ENCODE peak calls at places on chromosomes 2 and 18, in six cellular contexts. W is HCT116; R is A549; I is lower lobe of right lung; J is CD8-positive, alpha-beta T cell; K is fibroblast of mammary gland. V is an unnamed sample.

GRCh38 chr18:48875942-48876511 is 74.7 kb downstream of the SMAD7 start:
- DNase-seq in R (no peak), J (no peak), I (peak), W (no peak), K (no peak), V (no peak)

GRCh38 chr2:160477032-160477431 is 16.6 kb downstream of the RBMS1 start:
- DNase-seq in W (no peak), J (no peak), I (no peak), R (no peak), K (no peak), V (no peak)

GRCh38 chr18:62324917-62325805 is at the start of gene TNFRSF11A:
- DNase-seq in R (peak), J (peak), K (peak), I (peak), W (no peak), V (peak)

GRCh38 chr2:40844353-40845277 is 392.7 kb upstream of the SLC8A1 start:
- DNase-seq in J (no peak), K (peak), I (no peak), R (no peak), W (no peak), V (no peak)

GRCh38 chr2:69796199-69796598 is 33.3 kb upstream of the GMCL1 start:
- DNase-seq in I (no peak), W (no peak), R (no peak), K (no peak), J (no peak), V (no peak)

GRCh38 chr2:9693138-9693520 is 62.3 kb upstream of the YWHAQ start:
- DNase-seq in I (no peak), W (no peak), J (no peak), K (peak), R (no peak), V (no peak)

GRCh38 chr2:171225302-171225980 is 64.7 kb upstream of the TLK1 start:
- DNase-seq in W (peak), I (no peak), J (no peak), K (peak), R (no peak), V (no peak)

GRCh38 chr2:74413001-74413698 is 8.3 kb downstream of the C2orf81 start:
- DNase-seq in K (no peak), J (no peak), I (no peak), R (no peak), W (no peak), V (no peak)

GRCh38 chr2:160666677-160667061 is 173.1 kb upstream of the RBMS1 start:
- DNase-seq in R (no peak), J (no peak), I (no peak), K (peak), W (no peak), V (no peak)

GRCh38 chr2:232478571-232479340 is 8.9 kb downstream of the ECEL1 start:
- DNase-seq in W (no peak), I (peak), J (no peak), R (no peak), K (no peak), V (no peak)

GRCh38 chr2:187993516-187993915 is 298.2 kb upstream of the GULP1 start:
- DNase-seq in K (peak), W (no peak), R (no peak), J (no peak), I (no peak), V (no peak)

GRCh38 chr18:67776929-67777328 is 260.4 kb upstream of the DSEL start:
- DNase-seq in W (no peak), K (peak), I (no peak), J (no peak), R (no peak), V (no peak)

GRCh38 chr2:74573747-74574562 is 19.4 kb downstream of the DOK1 start:
- DNase-seq in K (peak), J (no peak), R (no peak), I (no peak), W (no peak), V (no peak)

GRCh38 chr2:200703132-200703925 is 108.4 kb upstream of the BZW1 start:
- DNase-seq in K (peak), R (peak), J (no peak), W (peak), I (no peak), V (no peak)

GRCh38 chr2:3886036-3886435 is 182.7 kb downstream of the DCDC2C start:
- DNase-seq in J (no peak), R (no peak), I (no peak), W (no peak), K (no peak), V (no peak)

GRCh38 chr2:145631561-145631960 is 1111.6 kb upstream of the ZEB2 start:
- DNase-seq in I (no peak), R (no peak), W (no peak), K (peak), J (no peak), V (no peak)

GRCh38 chr2:65033178-65033577 is 23.0 kb upstream of the CEP68 start:
- DNase-seq in I (no peak), R (peak), W (no peak), J (no peak), K (no peak), V (no peak)

GRCh38 chr18:55302337-55302833 is 285.6 kb downstream of the TCF4 start:
- DNase-seq in W (no peak), R (no peak), I (no peak), J (no peak), K (peak), V (no peak)

GRCh38 chr18:73897517-73897916 is 250.1 kb downstream of the FBXO15 start:
- DNase-seq in J (no peak), R (no peak), W (no peak), I (no peak), K (no peak), V (no peak)

GRCh38 chr2:136801628-136802027 is 36.3 kb downstream of the THSD7B start:
- DNase-seq in J (no peak), I (no peak), R (no peak), W (no peak), K (no peak), V (no peak)

GRCh38 chr2:154455871-154456270 is 242.6 kb upstream of the KCNJ3 start:
- DNase-seq in I (no peak), J (no peak), W (no peak), K (peak), R (no peak), V (no peak)

GRCh38 chr2:213199871-213200270 is 48.5 kb upstream of the IKZF2 start:
- DNase-seq in R (no peak), I (no peak), J (no peak), W (no peak), K (peak), V (no peak)

GRCh38 chr18:67072789-67073188 is 443.7 kb downstream of the DSEL start:
- DNase-seq in K (no peak), W (no peak), J (no peak), I (no peak), R (no peak), V (no peak)

GRCh38 chr2:199692489-199692888 is 158.5 kb downstream of the FTCDNL1 start:
- DNase-seq in K (no peak), I (no peak), W (no peak), J (no peak), R (no peak), V (no peak)

GRCh38 chr18:8947576-8947975 is 154.9 kb upstream of the NDUFV2 start:
- DNase-seq in K (no peak), R (no peak), I (no peak), W (no peak), J (no peak), V (no peak)

GRCh38 chr18:6255121-6255742 is 159.5 kb downstream of the L3MBTL4 start:
- DNase-seq in R (no peak), W (no peak), J (no peak), K (no peak), I (no peak), V (no peak)

GRCh38 chr2:112706170-112706664 is 14.6 kb upstream of the NT5DC4 start:
- DNase-seq in J (peak), R (no peak), I (no peak), W (no peak), K (no peak), V (peak)

GRCh38 chr2:50751255-50752069 is 280.5 kb downstream of the NRXN1 start:
- DNase-seq in K (no peak), I (no peak), R (no peak), W (no peak), J (no peak), V (no peak)

GRCh38 chr2:240402566-240403295 is 32.7 kb upstream of the GPC1 start:
- DNase-seq in R (no peak), K (no peak), J (no peak), I (no peak), W (no peak), V (no peak)

GRCh38 chr18:45155526-45155925 is 459.8 kb upstream of the SLC14A2 start:
- DNase-seq in K (no peak), I (no peak), R (no peak), J (no peak), W (no peak), V (no peak)

GRCh38 chr2:7467782-7468447 is 550.7 kb downstream of the RNF144A start:
- DNase-seq in K (no peak), R (no peak), J (peak), W (no peak), I (no peak), V (no peak)

GRCh38 chr2:72744049-72744448 is 81.8 kb downstream of the EXOC6B start:
- DNase-seq in I (no peak), K (peak), R (no peak), J (no peak), W (no peak), V (no peak)

DNA sequence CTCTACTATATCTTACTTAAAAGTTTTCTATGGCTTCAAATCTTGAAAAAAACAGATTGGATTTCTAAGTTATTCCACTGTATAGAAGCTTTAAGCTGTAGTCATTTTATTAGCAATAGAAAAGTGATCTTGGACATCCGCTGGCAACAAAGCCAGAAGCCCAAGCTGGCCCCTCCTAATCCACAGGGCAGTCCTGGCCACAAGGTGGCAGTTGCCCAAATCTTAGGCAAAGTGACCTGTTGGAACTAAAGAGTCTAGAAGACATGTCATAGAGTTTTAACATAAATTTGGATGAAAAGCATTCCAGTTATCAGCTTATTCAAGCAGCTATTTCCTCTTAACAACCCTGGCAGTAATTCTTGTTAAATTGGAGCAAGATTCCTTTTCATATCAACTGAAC is 80.8 kb downstream of the SP3 start:
- DNase-seq in I (peak), R (no peak), W (peak), J (no peak), K (peak), V (no peak)
- TF ChIP-seq CTCF in I (peak), R (peak), W (peak), J (peak), K (peak), V (peak)

DNA sequence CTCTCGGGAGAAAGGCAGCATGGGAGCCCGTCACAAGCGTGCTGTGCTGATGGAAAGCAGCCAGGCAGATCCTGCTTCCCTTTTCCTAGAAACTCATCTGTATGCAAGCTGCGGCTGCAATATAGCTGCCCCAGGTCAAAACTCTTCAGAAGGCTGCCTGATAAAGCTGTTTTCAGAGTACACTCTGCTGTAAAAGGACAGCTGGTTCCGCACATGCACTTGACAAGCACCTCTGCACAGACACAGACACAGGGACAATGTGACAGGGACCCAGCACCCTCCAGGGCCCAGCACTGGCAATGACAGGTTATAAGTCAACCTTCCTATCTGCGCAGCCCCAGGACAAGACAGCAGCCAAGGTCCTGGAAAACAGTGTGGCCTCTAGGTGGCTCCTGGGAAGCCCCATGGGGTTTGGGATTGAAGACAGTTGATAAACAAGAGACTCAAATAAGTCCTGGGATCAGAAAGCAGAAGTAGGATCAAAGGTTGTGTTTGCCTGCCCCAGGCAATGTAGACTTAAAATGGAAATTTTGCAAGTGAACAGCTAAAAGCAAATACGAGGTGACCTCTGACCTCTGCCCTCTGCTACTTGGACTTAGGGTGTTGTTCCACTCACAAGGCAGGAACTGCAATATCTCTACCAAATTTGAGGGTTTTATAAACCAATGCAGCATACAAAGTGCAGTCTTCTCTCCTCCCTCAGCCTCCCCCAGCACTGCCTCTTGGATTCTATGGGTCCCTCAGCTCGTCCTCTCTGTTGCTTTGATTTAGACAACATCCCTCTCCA is 16.9 kb downstream of the SLC66A2 start:
- DNase-seq in I (peak), J (no peak), K (no peak), R (no peak), W (no peak), V (no peak)
- H3K4me3 ChIP-seq in I (no peak), J (no peak), K (no peak), R (no peak), W (no peak), V (no peak)

GRCh38 chr2:189177441-189177840 is 2.1 kb downstream of the COL5A2 start:
- DNase-seq in I (no peak), J (no peak), K (no peak), R (no peak), W (no peak), V (no peak)

GRCh38 chr2:189178007-189178406 is 1.6 kb downstream of the COL5A2 start:
- DNase-seq in R (peak), K (peak), J (no peak), I (no peak), W (no peak), V (no peak)

GRCh38 chr2:189175869-189176431 is 3.6 kb downstream of the COL5A2 start:
- DNase-seq in I (no peak), J (no peak), W (no peak), R (no peak), K (no peak), V (no peak)

GRCh38 chr2:189168876-189169499 is 10.6 kb downstream of the COL5A2 start:
- DNase-seq in W (no peak), J (no peak), K (peak), R (no peak), I (no peak), V (no peak)

GRCh38 chr2:189171956-189172609 is 7.5 kb downstream of the COL5A2 start:
- DNase-seq in K (no peak), R (no peak), J (no peak), I (no peak), W (no peak), V (no peak)
- TF ChIP-seq CTCF in K (peak), R (no peak), J (no peak), I (no peak), W (peak), V (no peak)

DNA sequence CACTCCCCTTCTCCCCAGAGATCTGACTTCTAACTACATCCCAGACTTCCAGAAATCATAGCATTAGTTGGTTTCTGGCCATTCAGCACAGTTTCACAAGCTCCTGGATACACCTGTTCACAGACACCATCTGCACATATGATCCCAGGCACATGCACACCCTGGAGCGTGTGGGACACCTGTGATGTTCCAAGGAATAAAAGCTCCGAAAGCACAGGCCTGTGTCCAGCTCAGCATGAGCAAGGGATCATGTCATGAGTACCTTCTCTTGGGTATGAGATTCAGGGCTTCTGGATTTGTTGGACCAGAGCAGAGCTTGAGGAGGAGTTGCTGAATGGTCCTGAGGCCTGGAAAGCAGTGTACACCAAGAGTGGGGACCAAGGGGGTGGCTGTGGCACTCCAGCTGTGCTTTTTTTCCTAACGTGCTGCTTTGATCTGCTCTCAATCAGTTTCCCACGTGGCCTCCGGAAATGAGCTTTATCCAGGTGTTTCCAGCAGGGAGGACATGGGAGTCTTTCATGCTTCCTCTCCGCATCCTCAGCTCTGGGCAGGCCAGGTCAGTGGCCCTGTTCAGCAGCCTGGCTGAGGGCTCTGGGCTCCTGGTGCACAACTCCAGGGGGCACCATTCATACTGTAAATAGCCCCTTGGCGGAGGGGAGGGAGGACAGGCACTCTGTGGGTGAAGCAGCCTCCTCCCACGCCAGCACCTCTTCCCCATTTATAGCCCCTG is 1.8 kb downstream of the DYSF start:
- DNase-seq in J (no peak), W (no peak), K (no peak), R (no peak), I (no peak), V (no peak)
- H3K4me3 ChIP-seq in J (no peak), W (no peak), K (no peak), R (no peak), I (no peak), V (no peak)

V was measured in GM06990.